ENCODE peak calls at places on chromosomes 3 and 15, in five cellular contexts. A, T, S, X and V are unnamed samples.

GRCh38 chr15:64895285-64896065 is 16.2 kb upstream of the ANKDD1A start:
- DNase-seq in A (peak), T (no peak), S (peak), X (no peak), V (peak)

GRCh38 chr3:150292891-150293290 is 115.2 kb upstream of the TSC22D2 start:
- DNase-seq in A (peak), T (no peak), S (no peak), X (no peak), V (no peak)

GRCh38 chr3:116440196-116440595 is 5.1 kb downstream of the LSAMP start:
- DNase-seq in A (peak), T (no peak), S (no peak), X (no peak), V (no peak)

GRCh38 chr3:38054166-38054991 is 15.4 kb downstream of the DLEC1 start:
- DNase-seq in A (no peak), T (no peak), S (no peak), X (no peak), V (no peak)

GRCh38 chr15:38080651-38081271 is 146.3 kb downstream of the TMCO5A start:
- DNase-seq in A (peak), T (no peak), S (no peak), X (no peak), V (no peak)

GRCh38 chr3:161559177-161559998 is 62.8 kb downstream of the OTOL1 start:
- DNase-seq in A (peak), T (peak), S (no peak), X (peak), V (no peak)

GRCh38 chr15:64158363-64159134 is 4.3 kb downstream of the PPIB start:
- DNase-seq in A (no peak), T (no peak), S (no peak), X (no peak), V (no peak)

GRCh38 chr3:48157215-48157840 is 30.9 kb downstream of the CDC25A start:
- DNase-seq in A (peak), T (peak), S (no peak), X (no peak), V (no peak)

GRCh38 chr3:140922634-140923033 is 19.0 kb upstream of the SLC25A36 start:
- DNase-seq in A (peak), T (no peak), S (no peak), X (peak), V (no peak)

GRCh38 chr3:140055032-140055791 is 120.2 kb downstream of the CLSTN2 start:
- DNase-seq in A (no peak), T (no peak), S (no peak), X (no peak), V (no peak)

GRCh38 chr15:55991841-55992768 is 1.3 kb downstream of the NEDD4 start:
- DNase-seq in A (no peak), T (no peak), S (no peak), X (no peak), V (no peak)

GRCh38 chr3:59839810-59840515 is 790.1 kb upstream of the CFAP20DC start:
- DNase-seq in A (no peak), T (no peak), S (no peak), X (no peak), V (no peak)

GRCh38 chr3:43907508-43907858 is 216.7 kb downstream of the ABHD5 start:
- DNase-seq in A (no peak), T (no peak), S (no peak), X (no peak), V (no peak)

GRCh38 chr3:189813652-189814245 is 182.6 kb downstream of the TP63 start:
- DNase-seq in A (no peak), T (no peak), S (no peak), X (peak), V (no peak)

GRCh38 chr3:130300888-130301287 is 44.6 kb upstream of the COL6A5 start:
- DNase-seq in A (no peak), T (no peak), S (no peak), X (no peak), V (no peak)

GRCh38 chr15:64155802-64156651 is 4.5 kb downstream of the SNX22 start:
- DNase-seq in A (no peak), T (no peak), S (no peak), X (no peak), V (peak)

GRCh38 chr3:24640330-24640877 is 145.8 kb upstream of the THRB start:
- DNase-seq in A (peak), T (peak), S (no peak), X (peak), V (no peak)

DNA sequence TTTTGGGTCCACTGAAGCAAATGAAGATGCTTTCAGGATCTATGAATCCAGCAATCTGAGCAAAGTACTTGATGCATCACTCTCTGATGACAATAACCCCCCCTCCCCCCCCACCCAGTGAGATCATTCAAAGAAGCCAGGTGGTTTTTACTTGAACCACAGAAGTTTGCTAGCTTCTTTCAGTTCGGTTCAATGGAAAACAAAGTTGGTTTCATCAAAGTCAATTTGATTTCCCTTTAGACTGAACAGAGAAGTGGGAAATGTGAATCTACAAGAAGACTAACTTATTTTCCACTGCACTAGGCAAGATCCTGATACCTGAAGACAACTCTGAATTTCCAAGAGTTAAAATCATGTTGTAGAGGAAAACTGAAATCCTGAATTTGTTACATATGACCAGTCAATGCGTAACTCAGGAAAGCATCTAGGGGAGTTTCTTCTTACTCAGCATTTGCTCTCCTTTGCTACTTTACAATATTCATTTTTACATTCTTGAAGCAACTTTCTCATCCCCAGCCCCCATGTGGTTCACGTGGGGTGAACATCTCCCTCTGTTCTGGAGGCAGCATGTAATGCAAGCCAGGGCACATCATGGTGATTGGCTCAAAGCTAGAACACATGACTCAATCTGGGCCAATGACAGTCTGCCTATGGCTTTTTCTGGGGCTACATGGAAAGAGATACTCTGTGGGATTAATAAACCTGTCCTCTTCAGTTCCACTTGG is 572.6 kb downstream of the FOXP1 start:
- DNase-seq in A (no peak), T (no peak), S (no peak), X (no peak), V (no peak)
- TF ChIP-seq CTCF in A (no peak), T (no peak), S (no peak), X (no peak), V (no peak)

GRCh38 chr15:88487176-88487795 is 19.8 kb downstream of the MRPS11 start:
- DNase-seq in A (no peak), T (no peak), S (no peak), X (peak), V (no peak)
- TF ChIP-seq CTCF in A (no peak), T (no peak), S (no peak), X (peak), V (no peak)

DNA sequence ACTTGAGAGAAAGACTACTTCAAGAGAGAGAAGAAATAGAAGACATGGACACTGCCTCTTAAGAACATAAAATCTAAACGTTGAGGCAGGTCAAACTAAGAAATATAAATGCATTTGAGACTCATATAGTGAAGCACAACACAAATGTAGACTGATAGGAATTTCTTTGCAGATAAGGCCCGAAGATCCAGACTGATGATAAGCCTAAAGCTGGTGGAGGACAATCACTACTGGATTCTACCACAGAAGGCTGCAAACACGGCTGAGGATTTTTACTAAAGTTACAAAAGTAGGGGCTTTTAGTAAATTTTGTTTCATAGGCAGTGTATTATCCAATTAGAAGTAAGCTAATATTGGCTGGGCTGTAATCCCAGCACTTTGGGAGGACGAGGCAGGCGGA is 278.3 kb downstream of the RAP2B start:
- DNase-seq in A (no peak), T (no peak), S (no peak), X (no peak), V (no peak)
- TF ChIP-seq CTCF in A (no peak), T (no peak), S (no peak), X (no peak), V (no peak)

DNA sequence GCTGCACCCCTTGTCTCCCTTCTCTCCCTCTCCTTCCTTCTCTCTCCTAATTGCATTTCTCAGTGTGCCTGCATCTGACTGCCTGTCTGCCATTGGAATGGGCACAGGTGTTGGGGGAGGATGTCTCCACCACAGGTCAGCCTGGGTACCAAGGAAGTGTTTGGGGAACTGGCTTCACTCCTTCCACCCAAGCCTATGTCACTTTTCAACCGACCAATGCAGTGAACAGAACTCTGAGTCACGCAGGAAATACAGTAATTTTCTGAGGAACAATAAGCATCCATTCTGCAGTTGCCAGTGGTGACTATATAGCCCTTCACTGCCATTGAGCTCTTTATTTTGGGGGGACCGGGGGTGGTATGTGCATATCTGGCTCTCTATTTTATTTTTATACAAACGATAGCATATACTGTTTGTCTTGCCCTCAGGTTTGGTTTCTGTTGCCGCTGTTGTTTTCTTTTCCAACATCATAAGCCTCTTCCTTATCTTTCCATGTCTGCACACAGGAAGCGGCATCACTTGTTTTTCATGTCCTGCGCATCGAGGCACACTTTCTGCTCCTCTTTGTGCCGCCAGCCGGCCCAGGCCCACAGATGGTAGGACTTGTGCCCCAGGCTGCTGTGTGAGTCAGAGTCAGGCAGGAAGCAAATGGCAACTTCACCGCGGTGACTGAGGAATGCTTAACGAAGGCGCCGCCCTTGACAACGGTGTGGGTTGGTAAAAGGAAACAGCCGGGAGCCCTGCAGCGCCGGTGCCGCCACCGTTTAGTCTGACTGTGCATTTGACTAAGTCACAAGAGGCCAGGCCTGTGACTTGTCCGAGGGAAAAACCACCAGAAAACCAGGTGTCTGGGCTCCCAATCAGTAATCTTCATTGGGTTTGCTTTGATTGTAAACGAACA is 21.1 kb upstream of the CDCP1 start:
- DNase-seq in A (peak), T (peak), S (no peak), X (peak), V (peak)
- TF ChIP-seq CTCF in A (no peak), T (no peak), S (no peak), X (no peak), V (no peak)

GRCh38 chr15:40803076-40803475 is 3.8 kb upstream of the ZFYVE19 start:
- DNase-seq in A (no peak), T (no peak), S (no peak), X (no peak), V (no peak)
- TF ChIP-seq CTCF in A (no peak), T (no peak), S (no peak), X (no peak), V (no peak)

DNA sequence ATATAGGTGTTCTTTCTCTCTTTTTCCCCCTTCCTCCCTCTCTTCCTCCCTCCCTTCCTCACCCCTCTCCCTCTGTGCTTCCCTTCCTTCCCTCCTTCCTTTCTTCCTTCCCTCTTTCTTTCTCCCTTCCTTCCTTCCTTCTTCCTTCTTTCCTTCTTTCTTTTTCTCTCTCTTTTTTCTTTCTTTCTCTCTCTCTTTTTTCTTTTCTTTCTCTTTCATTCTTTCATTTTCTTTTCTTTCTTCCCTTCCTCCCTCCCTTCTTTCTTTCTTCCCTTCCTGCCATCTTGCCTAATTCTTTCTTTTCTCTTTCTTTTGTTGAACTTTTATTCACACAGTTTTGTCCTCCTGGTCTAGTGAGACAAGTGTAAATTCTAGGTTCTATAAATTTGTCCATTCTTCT is 1595.6 kb downstream of the SI start:
- DNase-seq in A (no peak), T (no peak), S (no peak), X (no peak), V (no peak)
- TF ChIP-seq CTCF in A (no peak), T (no peak), S (no peak), X (no peak), V (no peak)

GRCh38 chr15:100932676-100933348 is 13.7 kb downstream of the LRRK1 start:
- DNase-seq in A (no peak), T (no peak), S (no peak), X (peak), V (no peak)

GRCh38 chr15:100937171-100937570 is 18.0 kb downstream of the LRRK1 start:
- DNase-seq in A (no peak), T (no peak), S (no peak), X (no peak), V (no peak)

GRCh38 chr15:100934166-100934565 is 15.0 kb downstream of the LRRK1 start:
- DNase-seq in A (no peak), T (no peak), S (no peak), X (no peak), V (no peak)

GRCh38 chr15:100931143-100931890 is 12.2 kb downstream of the LRRK1 start:
- DNase-seq in A (no peak), T (peak), S (no peak), X (no peak), V (no peak)

DNA sequence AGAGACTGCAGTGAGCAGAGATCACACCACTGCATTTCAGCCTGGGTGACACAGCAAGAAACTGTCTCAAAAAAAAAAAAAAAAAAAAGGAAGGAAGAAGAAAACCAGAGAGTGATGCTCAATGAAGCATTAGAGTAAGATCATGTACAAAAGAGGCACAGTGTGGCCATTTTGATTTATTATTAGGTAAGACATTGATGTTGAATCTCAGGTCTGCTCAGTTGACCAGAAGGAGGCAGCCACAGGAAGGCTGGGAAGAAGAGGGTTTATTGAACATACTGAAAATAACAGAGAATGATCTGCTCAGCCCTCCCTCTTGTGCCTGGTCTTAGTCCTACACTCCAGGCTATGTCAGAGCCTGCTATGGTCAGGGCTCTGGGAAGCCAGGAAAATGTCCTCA is 15.6 kb downstream of the LRRK1 start:
- DNase-seq in A (peak), T (no peak), S (no peak), X (peak), V (no peak)
- TF ChIP-seq CTCF in A (no peak), T (no peak), S (no peak), X (peak), V (peak)

DNA sequence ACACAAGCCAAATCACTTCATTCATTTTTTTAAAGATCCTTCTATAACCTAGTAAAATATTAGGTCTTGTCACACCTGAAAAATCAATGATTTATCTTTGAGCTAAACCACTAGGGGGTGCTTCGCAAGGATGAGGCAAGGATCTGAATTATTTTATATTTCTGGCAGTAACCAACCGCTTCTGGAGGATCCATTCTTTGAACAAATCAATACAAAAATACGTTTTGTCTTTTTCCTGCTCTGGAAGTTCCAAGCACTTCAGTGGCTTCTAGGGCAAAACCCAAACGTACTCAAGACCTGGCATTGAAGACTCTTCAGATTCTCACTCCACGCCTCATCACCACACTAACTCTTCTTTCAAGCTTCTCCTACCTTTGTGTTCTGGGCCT is 486 bp downstream of the LSG1 start:
- DNase-seq in A (peak), T (no peak), S (no peak), X (peak), V (no peak)
- TF ChIP-seq CTCF in A (peak), T (peak), S (peak), X (peak), V (peak)